ENCODE peak calls at places on chromosomes 6 and 20, in four cellular contexts. M is neural crest cell, I is nephron progenitor cell, K is IMR-90. O is an unnamed sample.

GRCh38 chr20:22004946-22005345 is 299.5 kb downstream of the PAX1 start:
- DNase-seq in M (no peak), K (no peak), I (no peak), O (no peak)

GRCh38 chr6:87244380-87244779 is 78.0 kb upstream of the SMIM8 start:
- DNase-seq in I (no peak), M (no peak), K (peak), O (no peak)

GRCh38 chr20:38196592-38196991 is 31.5 kb upstream of the TGM2 start:
- DNase-seq in K (peak), M (no peak), I (no peak), O (peak)

GRCh38 chr6:147950623-147950987 is 392.0 kb upstream of the SASH1 start:
- DNase-seq in M (no peak), K (peak), I (no peak), O (peak)

GRCh38 chr6:53432318-53433161 is 83.8 kb upstream of the ELOVL5 start:
- DNase-seq in M (no peak), I (peak), K (peak), O (peak)

GRCh38 chr6:131199568-131200272 is 64.5 kb downstream of the AKAP7 start:
- DNase-seq in M (peak), K (peak), I (peak), O (peak)

GRCh38 chr6:98286620-98287019 is 547.8 kb upstream of the POU3F2 start:
- DNase-seq in K (no peak), I (no peak), M (no peak), O (no peak)

GRCh38 chr20:61535956-61536355 is 283.9 kb downstream of the CDH4 start:
- DNase-seq in M (no peak), I (no peak), K (no peak), O (no peak)

GRCh38 chr6:116969211-116969863 is 92.3 kb downstream of the RFX6 start:
- DNase-seq in K (peak), I (peak), M (peak), O (peak)

GRCh38 chr6:136969930-136970329 is 47.8 kb downstream of the SLC35D3 start:
- DNase-seq in I (no peak), K (no peak), M (no peak), O (peak)

GRCh38 chr6:150342126-150342525 is 26.7 kb upstream of the IYD start:
- DNase-seq in I (no peak), K (no peak), M (no peak), O (no peak)

GRCh38 chr6:13014551-13015378 is 298.2 kb downstream of the PHACTR1 start:
- DNase-seq in I (peak), M (no peak), K (no peak), O (no peak)

GRCh38 chr20:62685781-62686555 is 22.7 kb upstream of the NTSR1 start:
- DNase-seq in K (no peak), M (no peak), I (peak), O (no peak)

GRCh38 chr20:51022803-51023616 is at the start of gene KCNG1:
- DNase-seq in M (peak), K (peak), I (peak), O (peak)

DNA sequence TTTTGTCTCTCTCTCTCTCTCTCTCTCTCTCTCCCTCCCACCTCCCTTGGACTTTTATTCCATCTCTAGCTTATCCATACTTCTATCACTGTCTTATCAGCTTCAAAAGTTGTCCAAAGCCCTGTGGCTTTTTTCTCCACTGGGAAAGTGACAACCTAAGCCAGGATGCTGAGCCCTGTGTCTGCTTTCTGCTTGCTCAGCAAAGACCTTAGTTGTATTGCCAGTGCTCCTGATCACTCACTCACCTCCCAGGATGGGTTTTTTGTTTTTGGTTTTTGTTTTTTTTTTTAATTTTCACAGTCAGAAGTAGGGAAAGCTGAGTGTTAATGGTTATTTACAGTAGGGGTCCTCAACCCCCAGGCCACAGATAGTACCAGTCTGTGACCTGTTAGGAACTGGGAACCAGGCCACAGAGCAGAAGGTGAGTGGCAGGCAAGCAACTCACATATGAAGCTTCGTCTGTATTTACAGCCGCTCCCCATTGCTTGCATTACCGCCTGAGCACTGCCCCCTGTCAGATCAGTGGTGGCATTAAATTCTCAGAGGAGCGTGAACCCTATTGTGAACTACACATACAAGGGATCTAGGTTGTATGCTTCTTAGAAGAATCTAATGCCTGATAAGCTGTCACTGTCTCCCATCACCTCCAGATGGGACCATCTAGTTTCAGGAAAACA is 125.0 kb upstream of the ID4 start:
- DNase-seq in M (no peak), I (no peak), K (no peak), O (no peak)
- TF ChIP-seq CTCF in M (no peak), I (no peak), K (no peak), O (no peak)

GRCh38 chr6:92122746-92123145 is 1296.6 kb downstream of the EPHA7 start:
- DNase-seq in I (no peak), K (peak), M (no peak), O (peak)
- TF ChIP-seq CTCF in I (peak), K (peak), M (peak), O (peak)

DNA sequence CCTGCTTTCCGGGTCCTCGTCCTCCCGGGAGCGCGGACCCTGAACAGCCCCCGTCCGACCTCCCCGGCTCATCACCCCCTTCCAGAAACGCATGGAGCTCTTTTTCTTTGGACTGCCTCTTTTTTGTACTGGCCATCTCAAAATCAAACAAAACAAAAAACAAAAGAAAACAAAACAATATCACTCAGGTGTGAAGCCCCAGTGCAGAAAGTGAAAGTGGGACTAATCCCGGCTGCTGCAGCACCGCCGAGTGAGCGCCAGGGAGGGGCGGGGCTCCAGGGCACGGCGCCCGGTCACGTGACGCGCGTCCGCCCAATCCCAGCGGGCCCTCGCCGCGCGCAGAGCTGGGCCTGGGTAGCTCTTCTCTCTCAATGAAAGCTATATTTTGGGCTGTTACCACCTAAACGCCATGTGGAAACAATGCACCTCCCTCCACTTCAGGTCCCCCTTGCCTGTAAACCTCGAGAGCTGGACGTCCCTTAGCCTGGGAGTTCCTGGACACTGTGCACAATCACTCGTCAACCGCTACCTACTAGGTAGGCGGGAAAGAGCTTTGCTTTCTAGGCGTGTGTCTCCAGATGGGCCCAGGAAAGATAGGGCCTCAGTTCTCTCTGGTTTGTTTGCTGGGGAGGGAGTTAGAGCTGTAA is 93.7 kb upstream of the PRDM1 start:
- DNase-seq in K (peak), M (peak), I (peak), O (peak)
- TF ChIP-seq CTCF in K (no peak), M (no peak), I (no peak), O (no peak)

DNA sequence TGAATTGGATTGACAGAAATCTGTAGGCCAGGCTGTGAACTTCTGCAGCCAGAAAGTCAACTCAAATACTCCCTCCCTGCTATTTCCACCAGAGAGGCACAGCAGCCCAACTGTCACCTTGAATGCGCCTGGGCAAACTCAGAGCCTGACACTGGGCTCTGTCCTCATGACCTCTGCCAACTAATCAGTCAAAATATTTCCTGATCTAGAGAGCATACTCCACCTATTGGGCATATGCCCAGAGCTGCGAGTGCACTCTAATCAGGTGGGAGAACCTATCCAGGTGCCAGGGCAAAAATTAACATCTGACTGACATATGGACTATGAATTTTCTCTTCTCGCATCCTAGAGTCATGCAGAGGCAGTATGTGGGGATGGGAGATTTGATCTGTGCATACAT is 406.3 kb upstream of the RUNX2 start:
- DNase-seq in K (no peak), M (no peak), I (no peak), O (peak)
- TF ChIP-seq CTCF in K (no peak), M (no peak), I (no peak), O (no peak)

DNA sequence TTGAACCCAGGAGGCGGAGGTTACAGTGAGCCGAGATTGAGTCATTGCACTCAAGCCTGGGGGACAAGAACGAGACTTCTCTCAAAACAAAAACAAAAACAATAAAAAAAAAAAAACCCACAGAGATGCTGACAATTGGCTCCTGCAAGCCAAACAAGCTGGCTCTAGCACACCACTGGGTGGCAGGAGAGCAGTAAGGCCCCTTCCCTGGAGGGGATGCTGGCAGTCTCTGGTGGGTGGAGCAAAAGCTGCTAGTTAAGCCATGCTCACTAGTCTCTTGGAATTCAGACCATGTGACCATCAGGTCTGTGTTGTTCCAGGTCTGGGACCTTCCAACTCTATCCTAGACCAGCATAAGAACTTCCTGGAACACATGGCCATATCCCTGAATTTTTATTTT is 18.9 kb upstream of the DSN1 start:
- DNase-seq in K (peak), I (peak), M (no peak), O (peak)
- TF ChIP-seq CTCF in K (peak), I (no peak), M (peak), O (peak)

GRCh38 chr20:1299522-1299921 is 29.4 kb downstream of the SDCBP2 start:
- DNase-seq in I (no peak), M (no peak), K (no peak), O (peak)
- TF ChIP-seq CTCF in I (no peak), M (peak), K (no peak), O (peak)

DNA sequence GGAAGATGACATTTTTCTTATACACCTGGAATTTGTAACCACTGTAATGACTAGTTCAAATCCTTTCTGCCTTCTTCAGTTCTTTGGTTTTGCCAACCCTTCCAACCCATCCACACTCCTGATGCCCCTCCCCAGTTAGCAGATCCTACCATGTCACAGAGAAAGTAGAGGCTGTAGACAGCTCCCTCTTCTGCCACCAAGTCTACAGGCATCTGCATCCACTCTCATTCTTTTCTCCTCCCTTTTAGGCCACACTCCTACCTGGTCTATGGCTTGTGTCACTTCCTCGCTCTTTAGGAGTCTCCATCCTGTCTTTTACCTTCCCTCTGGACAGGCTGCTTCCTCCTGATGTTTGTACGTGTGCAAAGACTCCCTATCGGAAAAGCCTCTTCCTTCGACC is 13.5 kb upstream of the STK38 start:
- DNase-seq in K (no peak), I (no peak), M (no peak), O (no peak)
- TF ChIP-seq CTCF in K (no peak), I (no peak), M (no peak), O (no peak)